ENCODE peak calls at places on chromosomes 6 and 20, in ten cellular contexts. Y is left ventricle myocardium superior, T is astrocyte of the spinal cord, Z is stromal cell of bone marrow, L is brain microvascular endothelial cell, B is EH, N is AG08395, M is HepG2, S is NCI-H524, V is colonic mucosa. I is an unnamed sample.

GRCh38 chr6:35370799-35371493 is 28.6 kb downstream of the PPARD start:
- DNase-seq in T (no peak), N (peak), Y (no peak), S (no peak), L (peak), V (no peak), M (no peak), B (no peak), Z (no peak), I (peak)

GRCh38 chr20:3801846-3802245 is 5.7 kb downstream of the CDC25B start:
- DNase-seq in N (no peak), S (no peak), V (no peak), Z (no peak), M (no peak), B (no peak), Y (peak), L (no peak), T (no peak), I (peak)

GRCh38 chr6:87731818-87732661 is 30.0 kb upstream of the AKIRIN2 start:
- DNase-seq in L (peak), Y (peak), S (no peak), T (peak), V (peak), M (peak), Z (peak), B (peak), N (peak), I (no peak)

GRCh38 chr6:26657268-26657667 is 2.3 kb downstream of the ZNF322 start:
- DNase-seq in S (no peak), Y (no peak), T (no peak), N (no peak), B (no peak), M (no peak), L (no peak), Z (no peak), V (no peak), I (no peak)

GRCh38 chr6:162119349-162119748 is 608.2 kb downstream of the PRKN start:
- DNase-seq in L (peak), V (peak), B (no peak), Z (peak), N (peak), Y (peak), T (peak), S (no peak), M (no peak), I (peak)

GRCh38 chr6:10146723-10147451 is 268.0 kb downstream of the TFAP2A start:
- DNase-seq in S (peak), V (no peak), M (peak), L (peak), T (peak), B (peak), Z (peak), Y (no peak), N (peak), I (no peak)

GRCh38 chr20:62363920-62364851 is 2.9 kb downstream of the LAMA5 start:
- DNase-seq in B (no peak), T (no peak), Y (peak), N (no peak), Z (no peak), M (no peak), L (peak), S (no peak), V (no peak), I (peak)

GRCh38 chr6:84166395-84166794 is 61.0 kb downstream of the CEP162 start:
- DNase-seq in V (no peak), T (no peak), L (no peak), S (peak), B (no peak), Z (no peak), N (no peak), M (no peak), Y (no peak), I (no peak)

GRCh38 chr20:63957690-63958441 is 1.6 kb upstream of the UCKL1 start:
- DNase-seq in Y (no peak), L (no peak), T (no peak), Z (no peak), M (peak), S (no peak), B (no peak), N (no peak), V (peak), I (peak)

GRCh38 chr20:50283922-50284810 is 93.5 kb downstream of the CEBPB start:
- DNase-seq in S (no peak), B (peak), T (peak), V (no peak), Y (no peak), L (no peak), Z (no peak), N (peak), M (peak), I (peak)

GRCh38 chr20:57090590-57091560 is 175.6 kb downstream of the BMP7 start:
- DNase-seq in L (no peak), B (no peak), N (no peak), T (no peak), S (no peak), M (no peak), Y (no peak), Z (no peak), V (no peak), I (peak)

GRCh38 chr20:41738584-41739193 is 120.5 kb upstream of the CHD6 start:
- DNase-seq in N (peak), V (peak), M (peak), Z (peak), S (peak), L (peak), Y (peak), T (peak), B (peak), I (no peak)

GRCh38 chr6:135182993-135183531 is 2.0 kb downstream of the MYB start:
- DNase-seq in B (no peak), M (no peak), S (peak), T (no peak), Y (peak), V (peak), L (no peak), Z (no peak), N (no peak), I (peak)